ENCODE peak calls at places on chromosomes 4 and X, in eight cellular contexts. E is PC-3; A is K562; G is CD8-positive, alpha-beta T cell; Z is AG04450; W is pancreas; O is astrocyte; P is thoracic aorta. I is an unnamed sample.
A peak's percentile ranks its signal among the peaks of the same experiment; 100 is the strongest.

GRCh38 chr4:94409947-94410346 is 41.8 kb upstream of the PDLIM5 start:
- DNase-seq in W (no peak), E (no peak), P (no peak), O (peak; percentile 33), Z (no peak), G (no peak), A (no peak), I (no peak)

GRCh38 chrX:45557390-45557789 is 356.7 kb upstream of the DIPK2B start:
- DNase-seq in E (peak; percentile 43), Z (no peak), A (no peak), G (no peak), O (no peak), P (no peak), W (no peak), I (no peak)

GRCh38 chr4:78653655-78654054 is 102.1 kb downstream of the ANXA3 start:
- DNase-seq in E (no peak), P (no peak), A (peak; percentile 48), G (no peak), Z (no peak), O (no peak), W (no peak), I (no peak)

GRCh38 chr4:13516315-13516860 is 27.9 kb downstream of the NKX3-2 start:
- DNase-seq in Z (no peak), P (no peak), E (no peak), G (no peak), O (no peak), A (no peak), W (no peak), I (no peak)

GRCh38 chr4:181261279-181261678 is 981.9 kb upstream of the TENM3 start:
- DNase-seq in P (no peak), O (peak; percentile 34), Z (peak; percentile 3), E (no peak), G (no peak), A (no peak), W (no peak), I (no peak)

GRCh38 chr4:124184767-124185166 is 527.8 kb downstream of the ANKRD50 start:
- DNase-seq in G (no peak), E (no peak), P (no peak), Z (no peak), A (no peak), O (no peak), W (no peak), I (peak; percentile 66)

GRCh38 chrX:154121961-154122360 is 22.1 kb upstream of the OPN1LW start:
- DNase-seq in W (peak; percentile 37), E (peak; percentile 83), P (no peak), Z (no peak), G (no peak), A (no peak), O (no peak), I (no peak)

GRCh38 chr4:109276482-109277095 is 25.9 kb downstream of the COL25A1 start:
- DNase-seq in P (no peak), Z (no peak), G (no peak), E (no peak), A (no peak), O (no peak), W (no peak), I (peak; percentile 79)

GRCh38 chrX:151365579-151365978 is 31.4 kb upstream of the VMA21 start:
- DNase-seq in W (no peak), Z (no peak), E (no peak), O (no peak), P (no peak), A (no peak), G (no peak), I (no peak)

GRCh38 chr4:25590171-25590570 is 65.5 kb upstream of the SLC34A2 start:
- DNase-seq in E (peak; percentile 18), W (no peak), O (peak; percentile 15), Z (no peak), P (no peak), A (no peak), G (no peak), I (no peak)

GRCh38 chr4:165874072-165874798 is 1.2 kb downstream of the TLL1 start:
- DNase-seq in W (peak; percentile 15), A (no peak), G (no peak), Z (no peak), O (no peak), E (peak; percentile 37), P (no peak), I (no peak)

GRCh38 chrX:116317409-116317808 is 119.0 kb upstream of the SLC6A14 start:
- DNase-seq in W (no peak), Z (no peak), P (no peak), O (peak; percentile 65), A (no peak), G (no peak), E (no peak), I (no peak)

GRCh38 chr4:7124643-7125442 is 57.0 kb upstream of the GRPEL1 start:
- DNase-seq in Z (peak; percentile 85), G (no peak), O (peak; percentile 95), A (no peak), E (peak; percentile 84), W (peak; percentile 58), P (no peak), I (no peak)

GRCh38 chr4:104491826-104492771 is 2.6 kb downstream of the CXXC4 start:
- DNase-seq in E (no peak), P (no peak), A (peak; percentile 9), G (no peak), O (peak; percentile 29), Z (no peak), W (peak; percentile 9), I (peak; percentile 82)

GRCh38 chr4:104490770-104491395 is 3.8 kb downstream of the CXXC4 start:
- DNase-seq in A (peak; percentile 48), P (peak; percentile 18), Z (no peak), O (peak; percentile 43), E (peak; percentile 38), G (peak; percentile 44), W (peak; percentile 81), I (peak; percentile 81)

GRCh38 chr4:104490096-104490769 is 4.5 kb downstream of the CXXC4 start:
- DNase-seq in G (no peak), O (peak; percentile 6), W (peak; percentile 14), E (no peak), Z (no peak), P (no peak), A (no peak), I (peak; percentile 88)

GRCh38 chr4:104489731-104490095 is 5.0 kb downstream of the CXXC4 start:
- DNase-seq in G (no peak), E (no peak), W (no peak), P (no peak), O (no peak), Z (no peak), A (no peak), I (peak; percentile 56)

DNA sequence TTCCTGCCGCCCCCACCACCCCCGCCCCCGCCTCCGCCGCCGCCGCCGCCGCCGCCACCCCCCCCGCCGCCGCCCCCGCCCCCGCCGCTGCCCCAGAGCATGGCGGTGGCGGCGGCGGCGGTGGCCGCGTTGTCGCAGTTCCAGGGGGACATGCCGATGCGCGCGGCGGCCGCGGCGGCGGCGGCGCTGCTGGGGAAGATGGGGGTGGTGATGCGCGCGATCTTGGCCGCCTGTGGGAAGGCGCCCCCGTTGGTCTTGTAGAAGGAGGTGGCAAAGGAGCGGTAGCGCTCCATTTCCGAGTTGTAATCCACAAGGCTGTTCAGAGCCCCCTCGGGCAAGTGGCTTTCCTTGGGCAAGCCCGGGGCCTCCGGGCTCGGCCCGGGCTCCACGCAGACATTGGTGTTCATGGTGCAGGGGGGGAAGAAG is 3.3 kb downstream of the CXXC4 start:
- DNase-seq in P (no peak), Z (no peak), O (peak; percentile 18), A (peak; percentile 49), G (no peak), W (peak; percentile 44), E (no peak), I (no peak)
- H3K27ac ChIP-seq in P (peak overlapping the region; percentile 79), Z (no peak overlapping the region), O (peak overlapping the region; percentile 21), A (no peak overlapping the region), G (no peak overlapping the region), W (peak overlapping the region; percentile 92), E (no peak overlapping the region), I (peak overlapping the region; percentile 98)

GRCh38 chr4:185182196-185182595 is 21.6 kb downstream of the CFAP97 start:
- DNase-seq in W (no peak), A (no peak), E (no peak), P (no peak), G (no peak), O (no peak), Z (no peak), I (no peak)
- H3K27ac ChIP-seq in W (no peak overlapping the region), A (no peak overlapping the region), E (no peak overlapping the region), P (peak overlapping the region; percentile 79), G (no peak overlapping the region), O (no peak overlapping the region), Z (no peak overlapping the region), I (no peak overlapping the region)

GRCh38 chr4:140269369-140269768 is 104.1 kb upstream of the SCOC start:
- DNase-seq in P (no peak), Z (no peak), E (no peak), W (no peak), G (no peak), A (no peak), O (no peak), I (no peak)

GRCh38 chr4:140266958-140267568 is 106.4 kb upstream of the SCOC start:
- DNase-seq in Z (peak; percentile 50), P (no peak), E (peak; percentile 91), G (no peak), A (no peak), W (no peak), O (peak; percentile 93), I (no peak)

GRCh38 chr4:140268441-140268840 is 105.0 kb upstream of the SCOC start:
- DNase-seq in G (no peak), E (no peak), W (no peak), O (no peak), P (no peak), Z (no peak), A (no peak), I (no peak)

GRCh38 chr4:140271553-140271952 is 101.9 kb upstream of the SCOC start:
- DNase-seq in E (peak; percentile 39), A (no peak), P (no peak), O (no peak), Z (no peak), G (no peak), W (no peak), I (no peak)

GRCh38 chr4:140267576-140267975 is 105.9 kb upstream of the SCOC start:
- DNase-seq in Z (no peak), O (peak; percentile 6), E (no peak), G (no peak), A (no peak), W (no peak), P (no peak), I (no peak)
- H3K27ac ChIP-seq in Z (peak overlapping the region; percentile 39), O (peak overlapping the region; percentile 32), E (peak overlapping the region; percentile 44), G (no peak overlapping the region), A (no peak overlapping the region), W (no peak overlapping the region), P (no peak overlapping the region), I (no peak overlapping the region)

GRCh38 chr4:1752284-1753041 is 31.1 kb downstream of the TACC3 start:
- DNase-seq in E (no peak), P (no peak), O (no peak), W (no peak), G (no peak), Z (no peak), A (peak; percentile 65), I (no peak)
- H3K27ac ChIP-seq in E (no peak overlapping the region), P (no peak overlapping the region), O (no peak overlapping the region), W (peak overlapping the region; percentile 44), G (no peak overlapping the region), Z (no peak overlapping the region), A (peak overlapping the region; percentile 52), I (no peak overlapping the region)

GRCh38 chr4:180152831-180153230 is 2090.4 kb upstream of the TENM3 start:
- DNase-seq in A (no peak), O (no peak), W (no peak), G (no peak), E (no peak), Z (no peak), P (no peak), I (peak; percentile 43)
- H3K27ac ChIP-seq in A (no peak overlapping the region), O (no peak overlapping the region), W (no peak overlapping the region), G (no peak overlapping the region), E (no peak overlapping the region), Z (no peak overlapping the region), P (no peak overlapping the region), I (peak overlapping the region; percentile 43)

I was measured in MM.1S.